ENCODE peak calls at places on chromosomes 6 and 20, in nine cellular contexts. C is esophagus muscularis mucosa; L is mesenchymal stem cell; O is left ventricle myocardium inferior; X is effector memory CD4-positive, alpha-beta T cell; N is transverse colon; E is IMR-90; T is lung; V is pancreas. Z is an unnamed sample.

GRCh38 chr20:55264825-55265224 is 740.5 kb downstream of the CBLN4 start:
- DNase-seq in L (no peak), C (no peak), N (no peak), E (no peak), T (no peak), O (no peak), X (no peak), V (no peak), Z (no peak)

GRCh38 chr6:120826253-120826652 is 508.0 kb downstream of the TBC1D32 start:
- DNase-seq in N (peak), C (no peak), L (peak), V (peak), O (no peak), X (no peak), E (no peak), T (no peak), Z (peak)

GRCh38 chr20:58891686-58892125 is 39.2 kb downstream of the GNAS start:
- DNase-seq in C (no peak), L (peak), O (peak), T (no peak), V (peak), X (peak), N (peak), E (no peak), Z (peak)

GRCh38 chr6:79949235-79949634 is 1.9 kb upstream of the ELOVL4 start:
- DNase-seq in L (peak), E (peak), X (peak), T (no peak), V (peak), C (no peak), N (peak), O (no peak), Z (peak)

GRCh38 chr6:85677243-85677956 is 34.7 kb upstream of the SYNCRIP start:
- DNase-seq in V (no peak), T (no peak), C (no peak), N (no peak), X (no peak), O (no peak), E (no peak), L (peak), Z (peak)

GRCh38 chr6:28866342-28867077 is 57.3 kb downstream of the TRIM27 start:
- DNase-seq in V (peak), X (peak), N (peak), E (peak), T (peak), O (peak), L (peak), C (peak), Z (peak)

GRCh38 chr20:63052571-63053429 is 46.0 kb upstream of the BHLHE23 start:
- DNase-seq in N (no peak), L (no peak), T (no peak), O (peak), E (no peak), C (no peak), X (no peak), V (no peak), Z (peak)

GRCh38 chr6:141057761-141058160 is 1075.0 kb upstream of the GJE1 start:
- DNase-seq in C (no peak), L (no peak), N (no peak), T (no peak), O (no peak), V (no peak), E (no peak), X (no peak), Z (no peak)

GRCh38 chr20:24934101-24934661 is 14.9 kb upstream of the CST7 start:
- DNase-seq in O (no peak), E (no peak), N (no peak), C (no peak), V (no peak), X (no peak), T (no peak), L (no peak), Z (no peak)

GRCh38 chr20:63402178-63402859 is 41.2 kb upstream of the CHRNA4 start:
- DNase-seq in L (no peak), N (no peak), O (no peak), V (no peak), C (no peak), T (no peak), X (no peak), E (no peak), Z (peak)

GRCh38 chr6:37201726-37202125 is 31.8 kb downstream of the PIM1 start:
- DNase-seq in V (no peak), O (no peak), T (no peak), E (no peak), X (no peak), N (no peak), L (no peak), C (no peak), Z (no peak)

GRCh38 chr6:127458817-127459216 is 372 bp downstream of the KIAA0408 start:
- DNase-seq in C (no peak), L (peak), X (no peak), E (peak), O (no peak), T (no peak), V (no peak), N (no peak), Z (peak)

GRCh38 chr20:37528442-37529213 is 952 bp upstream of the BLCAP start:
- DNase-seq in E (no peak), V (no peak), O (no peak), C (no peak), T (no peak), N (peak), L (no peak), X (no peak), Z (peak)

GRCh38 chr20:35200255-35200654 is 26.2 kb upstream of the MMP24 start:
- DNase-seq in O (no peak), C (no peak), N (no peak), X (no peak), E (peak), T (no peak), V (no peak), L (peak), Z (peak)

GRCh38 chr6:122962196-122962595 is 33.8 kb upstream of the CLVS2 start:
- DNase-seq in E (no peak), O (no peak), X (no peak), N (no peak), L (no peak), T (no peak), V (no peak), C (no peak), Z (no peak)

GRCh38 chr20:13149371-13149770 is 71.7 kb upstream of the ISM1 start:
- DNase-seq in O (no peak), E (no peak), C (no peak), L (no peak), T (no peak), X (no peak), V (no peak), N (no peak), Z (peak)

GRCh38 chr6:70124882-70125535 is 177.9 kb downstream of the COL9A1 start:
- DNase-seq in T (no peak), C (no peak), V (no peak), O (no peak), X (no peak), E (peak), N (peak), L (peak), Z (peak)

DNA sequence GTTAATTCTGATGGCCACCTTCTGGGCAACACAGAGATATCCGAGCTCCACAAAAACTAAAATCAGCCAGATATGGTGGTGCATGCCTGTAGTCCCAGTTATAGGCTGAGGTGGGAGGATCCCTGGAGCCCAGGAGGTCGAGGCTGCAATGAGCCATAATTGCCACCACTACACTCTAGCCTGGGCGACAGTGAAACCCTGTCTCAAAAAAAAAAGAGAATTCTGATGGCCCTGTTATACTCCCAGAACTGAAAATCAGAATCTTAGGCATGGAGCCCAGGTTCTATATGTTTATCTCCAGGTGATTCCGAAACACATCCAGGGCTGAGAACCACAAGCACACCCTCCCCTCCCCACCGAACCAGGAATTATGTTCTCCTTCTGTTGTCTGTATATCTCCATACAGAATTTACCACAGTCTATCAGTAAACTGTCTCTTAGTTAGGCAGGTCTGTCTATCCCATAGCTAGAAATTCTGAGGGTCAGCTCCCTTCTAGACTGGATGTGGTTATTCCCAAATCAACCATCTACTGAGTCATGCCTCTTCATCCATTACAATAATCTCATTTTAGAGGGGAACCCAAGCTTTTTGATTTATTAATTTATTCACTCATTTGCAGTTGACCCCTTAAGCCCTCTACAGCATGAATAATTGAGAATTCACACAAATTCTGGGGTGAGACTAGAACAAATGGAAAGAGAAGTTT is 24.8 kb upstream of the CCND3 start:
- DNase-seq in C (no peak), O (no peak), T (no peak), E (no peak), L (no peak), X (no peak), V (no peak), N (no peak), Z (peak)
- H3K27ac ChIP-seq in C (no peak), O (no peak), T (no peak), E (no peak), L (peak), X (no peak), V (no peak), N (no peak), Z (peak)

DNA sequence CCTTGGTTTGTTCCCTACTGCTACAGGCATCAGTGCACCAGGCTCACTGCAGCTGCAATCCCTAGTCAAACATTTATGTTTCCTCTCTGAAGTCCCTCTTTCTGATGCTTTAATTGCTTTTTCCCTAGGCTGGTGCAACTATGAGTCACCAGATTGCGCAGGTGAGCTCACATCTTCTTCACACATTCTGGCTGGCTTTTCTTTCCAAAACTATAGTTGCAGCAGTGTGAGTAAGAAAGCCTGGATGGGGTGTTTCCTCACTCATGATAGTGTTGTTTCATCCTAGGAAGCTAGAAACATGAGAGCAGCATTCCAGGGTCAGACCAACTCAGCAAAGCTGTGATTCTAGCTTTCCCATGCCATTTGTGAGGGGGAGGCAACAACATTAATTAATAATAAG is 296.4 kb downstream of the PAX1 start:
- DNase-seq in C (no peak), V (no peak), L (no peak), X (no peak), O (no peak), E (no peak), T (no peak), N (no peak), Z (peak)
- H3K27ac ChIP-seq in C (no peak), V (no peak), L (no peak), X (no peak), O (no peak), E (no peak), T (no peak), N (no peak), Z (peak)

DNA sequence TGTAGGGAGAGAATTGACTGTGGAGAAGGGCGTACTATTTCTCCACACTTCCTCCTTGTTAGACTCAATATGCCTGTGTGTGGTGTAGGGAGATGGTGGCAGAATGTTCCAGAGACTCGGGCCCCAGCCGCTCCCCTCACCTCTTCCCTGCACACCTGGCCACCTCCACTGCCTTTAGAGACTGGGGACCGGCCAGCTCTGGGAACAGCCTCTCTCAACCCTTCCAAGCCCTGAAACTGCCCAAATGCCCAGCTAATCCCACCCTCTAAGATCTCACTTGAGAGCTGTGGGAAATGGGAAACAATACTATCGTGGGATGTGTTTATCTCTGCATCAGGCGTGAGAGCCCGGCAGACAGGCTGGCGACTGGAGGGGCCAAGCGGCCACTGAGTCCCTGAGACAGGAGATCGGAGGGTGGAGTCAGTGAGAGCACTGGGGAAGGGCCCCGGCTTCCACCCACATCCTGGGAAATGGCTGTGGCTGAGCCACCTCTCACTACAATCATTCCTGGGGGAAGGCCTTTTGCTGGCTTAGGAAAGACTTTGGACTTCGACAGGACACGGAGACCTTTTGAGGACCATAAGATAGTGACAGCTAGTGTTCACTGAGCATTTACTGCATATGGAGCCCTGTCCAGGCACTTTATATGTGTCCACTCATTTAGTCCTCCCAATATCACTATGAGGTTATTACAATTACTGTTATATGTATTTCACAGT is 31.0 kb upstream of the MRPS18A start:
- DNase-seq in E (no peak), N (no peak), T (no peak), L (no peak), X (no peak), O (peak), V (no peak), C (no peak), Z (no peak)
- H3K27ac ChIP-seq in E (no peak), N (no peak), T (no peak), L (no peak), X (no peak), O (peak), V (no peak), C (peak), Z (no peak)

DNA sequence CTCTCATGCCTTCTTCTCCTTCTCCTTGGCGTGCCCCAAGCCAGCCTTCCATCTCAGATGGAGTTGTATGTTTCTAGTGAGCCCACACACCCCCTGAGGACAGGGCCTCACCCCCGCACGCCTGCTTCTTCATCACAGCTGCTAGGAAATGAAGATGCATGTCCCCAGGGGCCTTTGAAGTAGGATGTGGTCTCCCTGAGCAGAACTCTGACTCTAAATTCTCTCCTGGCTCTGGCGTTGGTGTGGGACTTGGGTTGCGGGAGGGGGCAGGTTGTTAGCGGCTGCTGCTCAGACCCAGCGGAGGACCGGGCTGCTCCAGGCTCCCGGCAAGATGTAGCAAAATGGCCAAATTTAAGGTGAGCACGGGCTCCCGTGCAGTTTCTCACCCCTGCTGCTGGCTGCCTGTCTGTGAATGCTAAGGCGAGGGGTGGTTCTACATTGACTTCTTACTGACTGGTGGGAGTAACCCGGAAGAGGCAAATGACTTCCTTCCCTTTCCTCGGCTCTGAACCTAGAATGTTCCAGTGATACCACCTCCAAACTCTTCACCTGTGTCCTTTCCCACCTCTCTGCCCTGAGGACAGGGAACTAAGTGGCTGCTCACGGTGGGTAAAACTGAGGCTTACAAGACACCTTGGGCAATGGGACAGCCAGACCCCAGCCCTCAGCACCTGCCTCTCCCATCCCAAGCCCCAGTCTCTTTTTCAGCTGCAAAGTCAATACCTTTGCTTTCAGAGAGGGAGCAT is 8.8 kb downstream of the SYNJ2 start:
- DNase-seq in O (no peak), L (no peak), X (no peak), C (no peak), T (no peak), V (no peak), N (no peak), E (no peak), Z (no peak)
- H3K27ac ChIP-seq in O (peak), L (peak), X (peak), C (peak), T (no peak), V (peak), N (peak), E (no peak), Z (no peak)

GRCh38 chr20:11920083-11920482 is 2.4 kb downstream of the BTBD3 start:
- DNase-seq in L (no peak), X (no peak), E (no peak), C (no peak), V (no peak), O (no peak), N (no peak), T (no peak), Z (no peak)
- H3K27ac ChIP-seq in L (no peak), X (no peak), E (no peak), C (no peak), V (no peak), O (peak), N (no peak), T (no peak), Z (no peak)

DNA sequence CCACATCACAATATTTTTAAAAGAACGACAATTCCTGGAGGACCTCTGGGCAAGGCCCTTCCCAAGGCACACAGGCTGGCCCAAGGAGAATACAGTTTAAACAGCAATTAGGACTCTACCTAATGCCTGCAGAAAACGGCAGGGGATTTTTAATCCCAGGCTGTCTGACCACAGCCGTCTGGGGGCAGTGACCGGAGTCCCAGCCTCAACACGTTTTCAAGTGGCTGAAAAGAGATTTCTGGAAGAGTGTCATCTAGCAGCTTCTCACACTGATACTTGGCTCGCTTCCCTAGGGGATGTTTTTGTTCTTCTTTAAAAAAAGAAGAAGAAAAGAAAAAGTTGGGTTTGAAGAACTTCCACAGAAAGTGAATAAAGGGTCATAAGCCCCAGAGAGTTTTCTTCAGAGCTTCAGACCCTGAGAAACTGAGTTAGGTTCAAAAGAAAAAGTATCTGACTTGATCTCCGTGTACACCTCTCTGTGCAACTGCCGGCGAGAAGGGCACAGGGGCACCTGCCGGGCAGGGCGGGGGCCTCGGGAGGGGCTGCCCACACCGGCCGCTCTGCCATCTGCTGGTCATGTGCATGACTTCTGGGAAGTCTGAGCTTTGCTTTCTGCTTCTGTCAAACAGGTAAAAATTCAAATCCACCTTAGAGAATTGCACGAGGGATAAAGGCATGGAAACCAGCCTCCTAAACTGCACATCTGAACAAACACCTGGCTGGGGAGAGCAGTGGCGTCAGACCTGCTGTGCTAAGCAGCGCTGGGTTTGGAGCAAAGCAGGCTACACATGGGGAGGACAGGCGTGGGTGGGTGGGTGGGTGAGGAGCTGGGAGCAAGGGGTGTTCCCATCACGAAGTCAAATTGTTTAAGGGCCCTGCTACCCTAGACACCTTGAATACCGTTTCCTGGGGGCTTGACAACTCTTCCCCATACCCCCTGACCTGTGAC is 33.0 kb downstream of the RRBP1 start:
- DNase-seq in V (peak), T (no peak), N (peak), L (peak), O (no peak), E (no peak), X (no peak), C (no peak), Z (no peak)
- H3K27ac ChIP-seq in V (peak), T (peak), N (peak), L (no peak), O (peak), E (no peak), X (no peak), C (peak), Z (peak)

GRCh38 chr6:13496508-13497180 is 9.2 kb upstream of the GFOD1 start:
- DNase-seq in E (no peak), N (no peak), X (no peak), V (no peak), C (no peak), L (peak), T (no peak), O (no peak), Z (peak)

GRCh38 chr6:13493147-13493546 is 5.7 kb upstream of the GFOD1 start:
- DNase-seq in V (no peak), N (no peak), C (no peak), L (no peak), O (no peak), T (no peak), X (no peak), E (no peak), Z (no peak)

GRCh38 chr6:13495112-13495765 is 7.8 kb upstream of the GFOD1 start:
- DNase-seq in N (no peak), T (no peak), L (no peak), X (no peak), V (no peak), E (no peak), C (no peak), O (no peak), Z (no peak)

GRCh38 chr6:13494137-13494536 is 6.7 kb upstream of the GFOD1 start:
- DNase-seq in L (peak), V (no peak), C (no peak), O (no peak), T (no peak), X (no peak), N (no peak), E (no peak), Z (no peak)

GRCh38 chr6:13495818-13496217 is 8.4 kb upstream of the GFOD1 start:
- DNase-seq in O (no peak), L (no peak), X (no peak), N (no peak), V (no peak), E (no peak), T (no peak), C (no peak), Z (no peak)
- H3K27ac ChIP-seq in O (peak), L (no peak), X (no peak), N (no peak), V (no peak), E (no peak), T (no peak), C (no peak), Z (no peak)

DNA sequence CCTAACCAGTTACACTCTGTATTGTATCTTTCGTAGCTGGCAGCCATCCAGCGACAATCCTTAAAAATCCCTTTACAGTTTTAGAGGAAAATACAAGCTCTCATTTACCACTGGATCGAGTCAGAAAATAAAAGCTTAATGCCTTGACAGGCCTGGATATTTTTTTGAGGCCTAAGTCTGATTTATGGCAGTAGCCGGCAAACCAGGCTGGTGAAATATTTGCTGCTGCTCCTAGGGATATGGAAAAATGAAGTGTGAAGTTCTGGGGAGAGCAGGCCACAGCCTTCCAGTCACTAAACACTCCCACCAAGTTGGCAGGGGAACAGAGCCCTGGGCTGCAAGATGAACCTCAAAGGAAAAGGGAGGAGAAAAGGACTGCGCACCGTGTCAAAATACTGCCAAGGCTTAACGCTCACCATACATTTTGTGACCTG is 213.0 kb upstream of the SUPT3H start:
- DNase-seq in L (peak), N (no peak), V (no peak), O (no peak), T (peak), E (peak), C (peak), X (no peak), Z (no peak)
- H3K27ac ChIP-seq in L (peak), N (peak), V (peak), O (no peak), T (no peak), E (no peak), C (no peak), X (no peak), Z (peak)

GRCh38 chr6:39922821-39923220 is 11.4 kb downstream of the MOCS1 start:
- DNase-seq in V (no peak), X (no peak), L (no peak), C (no peak), T (no peak), N (no peak), E (no peak), O (no peak), Z (no peak)
- H3K27ac ChIP-seq in V (peak), X (no peak), L (no peak), C (no peak), T (no peak), N (no peak), E (no peak), O (peak), Z (no peak)